ENCODE peak calls at places on chromosome 2, in nine cellular contexts. E is right atrium auricular region, H is small intestine, F is BJ, M is breast epithelium, T is K562, V is thyroid gland, S is cardiac muscle cell, C is PC-3. K is an unnamed sample.

GRCh38 chr2:207470700-207471070 is 59.1 kb upstream of the CREB1 start:
- DNase-seq in E (no peak), H (no peak), F (no peak), M (no peak), T (no peak), V (no peak), S (no peak), C (no peak), K (no peak)

GRCh38 chr2:69911985-69912563 is 2.8 kb upstream of the MXD1 start:
- DNase-seq in E (no peak), H (peak; percentile 75), F (no peak), M (no peak), T (no peak), V (no peak), S (peak; percentile 75), C (peak; percentile 62), K (peak; percentile 55)

GRCh38 chr2:138707424-138708074 is 72.6 kb downstream of the NXPH2 start:
- DNase-seq in E (no peak), H (no peak), F (peak; percentile 23), M (no peak), T (no peak), V (no peak), S (peak; percentile 83), C (peak; percentile 37), K (no peak)

GRCh38 chr2:19796036-19796703 is 105.6 kb downstream of the TTC32 start:
- DNase-seq in E (no peak), H (no peak), F (peak; percentile 90), M (no peak), T (no peak), V (no peak), S (peak; percentile 66), C (no peak), K (no peak)

GRCh38 chr2:127479219-127479825 is 47.0 kb downstream of the IWS1 start:
- DNase-seq in E (no peak), H (peak; percentile 54), F (peak; percentile 23), M (no peak), T (no peak), V (no peak), S (peak; percentile 78), C (peak; percentile 75), K (peak; percentile 57)

GRCh38 chr2:25816249-25816648 is 62.0 kb downstream of the ASXL2 start:
- DNase-seq in E (no peak), H (no peak), F (no peak), M (no peak), T (no peak), V (no peak), S (no peak), C (no peak), K (no peak)

GRCh38 chr2:10330700-10331032 is 28.0 kb downstream of the HPCAL1 start:
- DNase-seq in E (no peak), H (no peak), F (no peak), M (no peak), T (no peak), V (no peak), S (no peak), C (no peak), K (no peak)

GRCh38 chr2:23436346-23437099 is 51.5 kb downstream of the KLHL29 start:
- DNase-seq in E (no peak), H (no peak), F (no peak), M (no peak), T (no peak), V (no peak), S (no peak), C (peak; percentile 7), K (peak; percentile 50)

GRCh38 chr2:172552547-172553291 is 3.2 kb upstream of the PDK1 start:
- DNase-seq in E (no peak), H (no peak), F (no peak), M (no peak), T (peak; percentile 90), V (no peak), S (peak; percentile 93), C (peak; percentile 56), K (no peak)

GRCh38 chr2:18194161-18194560 is 315.7 kb downstream of the KCNS3 start:
- DNase-seq in E (no peak), H (no peak), F (no peak), M (no peak), T (no peak), V (no peak), S (peak; percentile 20), C (no peak), K (no peak)

GRCh38 chr2:204180671-204181070 is 244.1 kb downstream of the ICOS start:
- DNase-seq in E (no peak), H (no peak), F (no peak), M (no peak), T (no peak), V (no peak), S (no peak), C (no peak), K (no peak)

DNA sequence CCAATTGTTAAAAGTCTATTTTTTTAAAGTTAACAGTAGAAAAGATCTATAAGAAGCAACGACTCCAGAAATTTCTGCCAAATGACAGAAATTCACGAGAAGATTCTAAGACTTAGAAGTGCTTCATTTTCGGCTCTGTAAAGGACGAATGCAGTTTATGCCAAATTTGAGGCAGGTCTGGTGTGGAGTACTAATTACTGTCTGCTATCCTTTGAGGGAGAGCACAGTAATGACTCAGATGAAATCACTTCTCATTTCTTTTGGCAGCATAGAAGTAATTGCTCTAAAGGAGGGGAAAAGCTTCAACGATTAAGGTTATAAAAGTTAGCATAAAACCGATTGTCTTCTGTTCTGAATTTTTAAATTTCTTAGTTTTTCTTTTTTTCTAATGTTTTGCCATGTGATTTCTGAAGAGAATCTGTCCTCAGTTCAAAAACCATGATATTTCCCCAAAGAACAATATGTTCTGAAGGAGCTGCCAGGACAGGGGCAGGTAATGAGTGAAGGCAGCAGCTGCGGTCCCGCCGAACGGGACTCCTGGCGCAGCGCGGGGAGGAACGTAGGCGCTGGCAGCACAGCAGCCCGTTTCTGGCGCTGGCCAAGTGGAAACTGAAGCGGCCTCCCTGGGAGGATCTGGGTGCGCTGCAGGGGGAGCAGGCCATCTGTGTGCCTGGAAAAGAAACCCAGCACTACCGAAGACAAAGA is 11.5 kb downstream of the G6PC2 start:
- DNase-seq in E (no peak), H (peak; percentile 30), F (no peak), M (no peak), T (no peak), V (peak; percentile 64), S (peak; percentile 53), C (peak; percentile 17), K (peak; percentile 70)
- H3K4me3 ChIP-seq in E (no peak overlapping the region), H (no peak overlapping the region), F (peak overlapping the region; percentile 27), M (peak overlapping the region; percentile 62), T (no peak overlapping the region), V (no peak overlapping the region), S (no peak overlapping the region), C (peak overlapping the region; percentile 55), K (peak overlapping the region; percentile 6)

GRCh38 chr2:62722679-62723078 is 17.2 kb downstream of the EHBP1 start:
- DNase-seq in E (no peak), H (no peak), F (no peak), M (no peak), T (no peak), V (no peak), S (no peak), C (no peak), K (no peak)

GRCh38 chr2:62718225-62718822 is 12.8 kb downstream of the EHBP1 start:
- DNase-seq in E (no peak), H (no peak), F (no peak), M (no peak), T (no peak), V (no peak), S (no peak), C (no peak), K (no peak)

GRCh38 chr2:62717503-62718081 is 12.1 kb downstream of the EHBP1 start:
- DNase-seq in E (no peak), H (no peak), F (no peak), M (no peak), T (no peak), V (no peak), S (no peak), C (no peak), K (no peak)

GRCh38 chr2:62716768-62717167 is 11.3 kb downstream of the EHBP1 start:
- DNase-seq in E (no peak), H (no peak), F (no peak), M (no peak), T (no peak), V (no peak), S (no peak), C (no peak), K (no peak)

GRCh38 chr2:62719757-62720156 is 14.2 kb downstream of the EHBP1 start:
- DNase-seq in E (no peak), H (no peak), F (no peak), M (no peak), T (no peak), V (no peak), S (no peak), C (no peak), K (no peak)
- H3K36me3 ChIP-seq in E (no peaks in the 10 kb centered on the region), H (no peaks in the 10 kb centered on the region), F (peaks cover 1% of the 10 kb centered on the region), M (no peaks in the 10 kb centered on the region), T (no peaks in the 10 kb centered on the region), V (no peaks in the 10 kb centered on the region), S (no peaks in the 10 kb centered on the region), C (peaks cover 13% of the 10 kb centered on the region), K (no peaks in the 10 kb centered on the region)

GRCh38 chr2:96524482-96525210 is 11.9 kb upstream of the ARID5A start:
- DNase-seq in E (no peak), H (no peak), F (no peak), M (no peak), T (no peak), V (no peak), S (no peak), C (no peak), K (peak; percentile 25)

GRCh38 chr2:96523659-96524481 is 12.7 kb upstream of the ARID5A start:
- DNase-seq in E (no peak), H (no peak), F (peak; percentile 92), M (no peak), T (no peak), V (no peak), S (peak; percentile 21), C (no peak), K (peak; percentile 10)

GRCh38 chr2:96526615-96527014 is 9.9 kb upstream of the ARID5A start:
- DNase-seq in E (no peak), H (no peak), F (no peak), M (no peak), T (no peak), V (no peak), S (no peak), C (no peak), K (no peak)

GRCh38 chr2:96526101-96526591 is 10.4 kb upstream of the ARID5A start:
- DNase-seq in E (no peak), H (no peak), F (no peak), M (no peak), T (no peak), V (no peak), S (no peak), C (no peak), K (peak; percentile 32)

DNA sequence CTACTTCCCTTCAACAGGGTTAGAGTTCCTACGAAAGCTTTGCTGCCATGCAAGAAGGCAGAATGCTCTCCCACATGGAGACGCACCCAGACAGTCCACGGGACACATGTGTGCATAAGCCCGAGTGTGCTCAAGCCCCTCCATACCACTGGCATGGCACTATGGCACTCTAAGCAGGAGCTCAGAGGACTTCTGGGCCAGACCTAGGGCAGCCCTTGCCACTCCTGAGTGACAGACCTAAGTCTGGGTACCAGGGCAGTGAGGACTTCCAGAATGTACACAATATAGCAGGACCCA is 11.4 kb upstream of the ARID5A start:
- DNase-seq in E (no peak), H (no peak), F (no peak), M (no peak), T (no peak), V (no peak), S (no peak), C (no peak), K (peak; percentile 29)
- H3K27me3 ChIP-seq in E (no peaks in the 10 kb centered on the region), H (no peaks in the 10 kb centered on the region), F (no peaks in the 10 kb centered on the region), M (no peaks in the 10 kb centered on the region), T (peaks cover 40% of the 10 kb centered on the region), V (no peaks in the 10 kb centered on the region), S (peaks cover 4% of the 10 kb centered on the region), C (no peaks in the 10 kb centered on the region), K (peaks cover 8% of the 10 kb centered on the region)

GRCh38 chr2:65019675-65020195 is 30.5 kb downstream of the SLC1A4 start:
- DNase-seq in E (no peak), H (no peak), F (no peak), M (no peak), T (no peak), V (no peak), S (no peak), C (no peak), K (no peak)
- H3K4me3 ChIP-seq in E (no peak overlapping the region), H (no peak overlapping the region), F (no peak overlapping the region), M (no peak overlapping the region), T (no peak overlapping the region), V (no peak overlapping the region), S (no peak overlapping the region), C (no peak overlapping the region), K (no peak overlapping the region)